ENCODE peak calls at places on chromosome 19, in seven cellular contexts. F is GM20000, E is endothelial cell, P is fibroblast of mammary gland, W is MCF 10A, C is neural progenitor cell, Q is AG04449. B is an unnamed sample.

GRCh38 chr19:34391813-34392212 is 12.4 kb upstream of the PDCD2L start:
- DNase-seq in F (peak; percentile 42), E (no peak), P (no peak), W (no peak), C (no peak), Q (no peak), B (no peak)

GRCh38 chr19:40831502-40832430 is 18.5 kb downstream of the CYP2A6 start:
- DNase-seq in F (no peak), E (no peak), P (peak; percentile 99), W (peak; percentile 99), C (no peak), Q (peak; percentile 97), B (no peak)

GRCh38 chr19:518292-519231 is 11.3 kb downstream of the TPGS1 start:
- DNase-seq in F (no peak), E (no peak), P (no peak), W (no peak), C (peak; percentile 76), Q (peak; percentile 59), B (no peak)

GRCh38 chr19:39082745-39083598 is 1.2 kb upstream of the ACP7 start:
- DNase-seq in F (no peak), E (peak; percentile 8), P (no peak), W (no peak), C (no peak), Q (no peak), B (no peak)

GRCh38 chr19:18233224-18233825 is 7.1 kb upstream of the PDE4C start:
- DNase-seq in F (peak; percentile 83), E (peak; percentile 77), P (peak; percentile 25), W (peak; percentile 38), C (peak; percentile 96), Q (no peak), B (peak; percentile 84)

GRCh38 chr19:49852631-49853126 is 1.7 kb downstream of the PTOV1 start:
- DNase-seq in F (no peak), E (no peak), P (peak; percentile 31), W (no peak), C (no peak), Q (no peak), B (no peak)

GRCh38 chr19:35495107-35496064 is 5.1 kb upstream of the KRTDAP start:
- DNase-seq in F (peak; percentile 85), E (peak; percentile 68), P (peak; percentile 59), W (peak; percentile 72), C (peak; percentile 76), Q (no peak), B (peak; percentile 56)

GRCh38 chr19:33490041-33490451 is 31.5 kb downstream of the PEPD start:
- DNase-seq in F (no peak), E (no peak), P (no peak), W (no peak), C (no peak), Q (no peak), B (no peak)

GRCh38 chr19:46748325-46749109 is 2.3 kb upstream of the STRN4 start:
- DNase-seq in F (peak; percentile 77), E (peak; percentile 86), P (peak; percentile 69), W (peak; percentile 74), C (peak; percentile 87), Q (no peak), B (peak; percentile 35)

GRCh38 chr19:2464389-2464788 is 7.6 kb upstream of the LMNB2 start:
- DNase-seq in F (no peak), E (no peak), P (no peak), W (no peak), C (no peak), Q (no peak), B (no peak)

GRCh38 chr19:15354557-15355296 is 22.4 kb upstream of the BRD4 start:
- DNase-seq in F (no peak), E (no peak), P (no peak), W (no peak), C (no peak), Q (no peak), B (no peak)

GRCh38 chr19:19227217-19227616 is 15.5 kb downstream of the NCAN start:
- DNase-seq in F (no peak), E (no peak), P (no peak), W (no peak), C (no peak), Q (no peak), B (no peak)

GRCh38 chr19:14632286-14632685 is 42.4 kb downstream of the ADGRE3 start:
- DNase-seq in F (peak; percentile 35), E (no peak), P (peak; percentile 20), W (peak; percentile 56), C (no peak), Q (no peak), B (no peak)

GRCh38 chr19:41930322-41930722 is 2.1 kb upstream of the ERFL start:
- DNase-seq in F (no peak), E (no peak), P (no peak), W (no peak), C (no peak), Q (no peak), B (no peak)
- TF ChIP-seq CTCF in F (no peak), E (no peak), P (no peak), W (no peak), C (no peak), Q (no peak), B (no peak)

DNA sequence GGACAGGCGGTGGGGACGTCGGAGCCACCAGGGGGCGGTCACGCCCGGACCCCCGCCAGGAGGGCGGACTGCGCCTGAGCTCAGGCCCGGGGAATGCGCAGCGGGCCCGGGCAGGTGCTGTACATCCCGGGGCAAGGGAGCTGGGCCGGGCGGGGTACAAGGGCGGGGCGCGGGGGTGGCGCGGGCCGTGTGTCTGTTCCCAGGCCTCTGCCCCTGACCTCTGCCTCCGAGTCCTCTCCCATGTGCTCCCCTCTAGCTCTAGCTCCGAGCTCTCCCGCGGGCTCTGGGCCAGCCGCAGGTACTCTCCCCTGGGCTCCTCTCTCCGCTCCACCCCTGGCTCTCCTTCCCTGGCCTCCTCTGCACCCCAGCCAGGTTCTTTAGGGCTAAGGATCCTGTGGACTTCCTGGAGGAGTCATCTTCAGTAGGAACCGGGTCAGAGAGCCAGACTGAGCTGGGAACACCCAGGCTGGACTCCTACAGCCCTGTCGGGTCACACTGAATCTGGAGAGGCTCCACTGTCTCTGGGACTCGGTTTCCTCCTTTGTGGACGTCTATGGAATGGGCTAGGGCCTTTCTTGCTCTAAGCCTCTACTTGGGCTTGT is 2.3 kb downstream of the PPP1R13L start:
- DNase-seq in F (peak; percentile 69), E (peak; percentile 79), P (no peak), W (peak; percentile 83), C (peak; percentile 81), Q (no peak), B (peak; percentile 62)
- TF ChIP-seq CTCF in F (peak; percentile 56), E (peak; percentile 77), P (peak; percentile 10), W (no peak), C (peak; percentile 74), Q (peak; percentile 68), B (peak; percentile 83)

DNA sequence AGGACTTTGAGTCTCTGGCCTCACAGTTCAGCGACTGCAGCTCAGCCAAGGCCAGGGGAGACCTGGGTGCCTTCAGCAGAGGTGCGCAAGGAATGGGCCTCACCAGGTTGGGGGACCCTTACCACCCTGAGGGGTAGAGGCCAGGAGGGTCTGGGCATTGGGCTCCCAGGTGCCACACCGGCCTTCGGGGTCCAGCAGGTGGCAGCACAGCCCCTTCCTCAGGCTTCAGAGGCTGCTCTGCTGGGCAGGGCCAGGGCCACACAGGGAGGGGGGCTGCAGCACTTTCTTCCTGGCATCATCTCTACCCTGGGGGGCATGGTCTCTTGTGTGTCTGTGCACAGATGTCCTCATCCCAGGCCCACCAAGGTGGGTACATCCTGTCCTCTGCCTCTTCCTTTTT is 12.9 kb downstream of the PIN1 start:
- DNase-seq in F (peak; percentile 54), E (peak; percentile 52), P (no peak), W (no peak), C (peak; percentile 65), Q (no peak), B (peak; percentile 40)
- TF ChIP-seq CTCF in F (peak; percentile 10), E (peak; percentile 60), P (peak; percentile 20), W (peak; percentile 56), C (peak; percentile 73), Q (peak; percentile 48), B (peak; percentile 59)

GRCh38 chr19:12162882-12163806 is at the start of gene ZNF136:
- DNase-seq in F (peak; percentile 99), E (peak; percentile 92), P (peak; percentile 95), W (peak; percentile 96), C (peak; percentile 97), Q (peak; percentile 67), B (peak; percentile 70)

GRCh38 chr19:12162513-12162881 is 399 bp upstream of the ZNF136 start:
- DNase-seq in F (no peak), E (no peak), P (no peak), W (no peak), C (no peak), Q (no peak), B (no peak)

GRCh38 chr19:12163841-12164240 is 945 bp downstream of the ZNF136 start:
- DNase-seq in F (peak; percentile 26), E (no peak), P (peak; percentile 51), W (no peak), C (peak; percentile 24), Q (no peak), B (no peak)

DNA sequence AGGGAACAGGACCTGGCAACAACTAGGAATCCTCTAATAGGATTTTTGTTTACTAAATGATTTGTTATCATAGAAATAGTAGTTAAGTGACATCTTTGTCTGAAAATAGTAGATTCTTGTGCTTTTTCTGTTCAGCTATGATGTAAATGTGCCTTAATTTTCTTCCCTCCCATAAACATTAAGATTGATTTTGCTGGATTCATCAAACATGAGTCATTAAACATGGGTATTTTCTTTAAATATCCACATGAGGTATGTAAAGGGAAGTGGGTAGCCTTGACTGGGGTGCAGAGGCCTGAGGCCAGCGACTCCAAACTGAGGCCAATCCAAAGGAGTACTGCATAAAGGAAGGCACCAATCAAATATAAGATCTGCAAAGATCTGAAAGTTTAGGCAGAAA is 3.7 kb downstream of the ZNF136 start:
- DNase-seq in F (no peak), E (no peak), P (peak; percentile 5), W (no peak), C (no peak), Q (peak; percentile 23), B (no peak)
- TF ChIP-seq CTCF in F (no peak), E (no peak), P (no peak), W (no peak), C (no peak), Q (no peak), B (no peak)

B was measured in progenitor cell of endocrine pancreas.